ENCODE peak calls at places on chromosomes 13 and 19, in seven cellular contexts. D, B, Z, M, V, N and T are unnamed samples.

GRCh38 chr13:101529419-101529818 is 76.9 kb downstream of the ITGBL1 start:
- DNase-seq in B (no peak), D (no peak), N (peak; percentile 88), M (no peak), V (peak; percentile 37), Z (no peak), T (no peak)

GRCh38 chr13:45770886-45771285 is 68.8 kb downstream of the CBY2 start:
- DNase-seq in D (no peak), M (no peak), N (no peak), Z (no peak), V (no peak), B (no peak), T (no peak)

GRCh38 chr19:38893341-38893771 is 6.1 kb downstream of the SIRT2 start:
- DNase-seq in M (no peak), B (no peak), V (no peak), N (peak; percentile 11), Z (no peak), D (no peak), T (no peak)

GRCh38 chr19:31149306-31149975 is 199.8 kb downstream of the TSHZ3 start:
- DNase-seq in M (no peak), Z (no peak), V (no peak), N (no peak), D (no peak), B (no peak), T (no peak)

GRCh38 chr19:11323601-11324078 is 15.8 kb downstream of the RAB3D start:
- DNase-seq in M (no peak), D (no peak), B (no peak), V (no peak), N (no peak), Z (no peak), T (no peak)

GRCh38 chr19:49689133-49690072 is at the start of gene ADM5:
- DNase-seq in M (peak; percentile 80), N (no peak), D (peak; percentile 80), V (peak; percentile 50), B (peak; percentile 72), Z (peak; percentile 90), T (no peak)

GRCh38 chr13:45718992-45719391 is 16.9 kb downstream of the CBY2 start:
- DNase-seq in N (no peak), V (no peak), D (no peak), Z (no peak), B (no peak), M (no peak), T (no peak)

GRCh38 chr13:111845621-111846351 is 221.2 kb upstream of the SOX1 start:
- DNase-seq in D (no peak), M (no peak), Z (no peak), B (no peak), V (no peak), N (no peak), T (no peak)

GRCh38 chr13:100301418-100301817 is 212.5 kb downstream of the PCCA start:
- DNase-seq in B (no peak), M (no peak), V (no peak), D (peak; percentile 22), Z (no peak), N (peak; percentile 6), T (no peak)

GRCh38 chr13:69226427-69226826 is 881.2 kb upstream of the ATXN8OS start:
- DNase-seq in N (no peak), B (no peak), D (no peak), Z (no peak), V (no peak), M (no peak), T (no peak)

GRCh38 chr19:5829567-5830315 is 9.8 kb downstream of the FUT6 start:
- DNase-seq in V (no peak), D (no peak), N (no peak), B (no peak), M (no peak), Z (no peak), T (peak; percentile 71)

GRCh38 chr19:5828661-5829566 is 10.6 kb downstream of the FUT6 start:
- DNase-seq in D (peak; percentile 50), B (no peak), M (no peak), N (no peak), Z (no peak), V (no peak), T (peak; percentile 71)

GRCh38 chr19:5826531-5827341 is 12.8 kb downstream of the FUT6 start:
- DNase-seq in M (peak; percentile 89), B (no peak), Z (peak; percentile 86), V (peak; percentile 49), N (peak; percentile 23), D (peak; percentile 94), T (peak; percentile 70)

GRCh38 chr19:5827891-5828660 is 11.4 kb downstream of the FUT6 start:
- DNase-seq in Z (peak; percentile 86), D (peak; percentile 88), V (peak; percentile 81), B (peak; percentile 69), M (peak; percentile 96), N (peak; percentile 87), T (peak; percentile 83)

DNA sequence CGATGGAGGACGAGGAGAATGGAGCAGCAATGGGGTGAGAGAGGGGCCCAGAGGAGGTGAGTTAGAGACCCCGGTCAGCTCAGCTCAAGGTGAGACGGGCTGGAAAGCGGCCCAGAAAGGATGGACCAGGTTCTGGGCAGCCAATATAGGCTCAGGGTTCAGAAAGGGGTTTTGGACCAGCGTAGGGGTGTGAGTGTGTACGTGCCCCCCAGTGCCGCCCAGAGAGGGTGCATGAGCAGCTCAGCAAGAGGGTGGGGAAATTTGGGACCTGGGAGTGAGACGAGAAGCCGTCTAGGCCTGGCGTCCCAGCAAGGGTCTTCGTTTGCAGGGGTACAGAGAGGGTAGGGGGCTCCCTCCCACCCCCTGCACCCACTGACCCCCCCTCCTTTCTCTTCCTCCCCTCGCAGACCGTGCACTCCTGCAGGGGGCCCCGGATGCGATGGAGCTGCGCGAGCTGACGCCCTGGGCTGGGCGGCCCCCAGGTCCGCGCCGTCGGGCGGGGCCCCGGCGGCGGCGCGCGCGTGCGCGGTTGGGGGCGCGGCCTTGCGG is 12.1 kb downstream of the FUT6 start:
- DNase-seq in N (no peak), B (no peak), D (no peak), V (no peak), M (no peak), Z (peak; percentile 68), T (peak; percentile 71)
- H3K4me3 ChIP-seq in N (peak overlapping the region; percentile 56), B (no peak overlapping the region), D (no peak overlapping the region), V (peak overlapping the region; percentile 20), M (peak overlapping the region; percentile 63), Z (no peak overlapping the region), T (peak overlapping the region; percentile 75)

GRCh38 chr19:10113592-10113963 is 2.1 kb downstream of the P2RY11 start:
- DNase-seq in D (no peak), N (peak; percentile 10), Z (peak; percentile 62), B (no peak), M (peak; percentile 65), V (no peak), T (no peak)
- TF ChIP-seq CTCF in D (no peak), N (no peak), Z (no peak), B (no peak), M (no peak), V (no peak), T (no peak)

GRCh38 chr13:113531041-113531873 is 40.7 kb upstream of the DCUN1D2 start:
- DNase-seq in D (no peak), M (peak; percentile 52), V (no peak), B (peak; percentile 24), Z (no peak), N (no peak), T (no peak)

GRCh38 chr13:113532156-113532806 is 41.8 kb upstream of the DCUN1D2 start:
- DNase-seq in N (peak; percentile 36), Z (no peak), V (no peak), B (no peak), D (no peak), M (peak; percentile 43), T (no peak)

GRCh38 chr13:113535381-113535781 is 44.9 kb upstream of the DCUN1D2 start:
- DNase-seq in V (no peak), B (no peak), N (no peak), M (peak; percentile 20), D (no peak), Z (no peak), T (no peak)

GRCh38 chr13:113534236-113534860 is 43.8 kb upstream of the DCUN1D2 start:
- DNase-seq in B (no peak), N (no peak), Z (no peak), M (peak; percentile 21), V (no peak), D (no peak), T (no peak)

GRCh38 chr13:113533441-113533840 is 42.9 kb upstream of the DCUN1D2 start:
- DNase-seq in V (no peak), D (no peak), Z (no peak), M (peak; percentile 38), N (no peak), B (no peak), T (no peak)
- H3K4me3 ChIP-seq in V (no peak overlapping the region), D (no peak overlapping the region), Z (no peak overlapping the region), M (no peak overlapping the region), N (no peak overlapping the region), B (no peak overlapping the region), T (no peak overlapping the region)

GRCh38 chr19:46716013-46716671 is 772 bp downstream of the PRKD2 start:
- DNase-seq in M (no peak), B (no peak), D (peak; percentile 51), V (no peak), N (no peak), Z (peak; percentile 73), T (peak; percentile 75)
- TF ChIP-seq CTCF in M (peak; percentile 14), B (no peak), D (no peak), V (no peak), N (no peak), Z (no peak), T (no peak)

GRCh38 chr13:40496035-40496810 is 170.2 kb downstream of the FOXO1 start:
- DNase-seq in Z (no peak), N (no peak), D (no peak), V (no peak), M (no peak), B (no peak), T (no peak)

GRCh38 chr13:40495620-40496001 is 170.8 kb downstream of the FOXO1 start:
- DNase-seq in D (no peak), M (no peak), N (no peak), B (no peak), V (no peak), Z (no peak), T (no peak)

GRCh38 chr13:40494513-40494912 is 171.9 kb downstream of the FOXO1 start:
- DNase-seq in B (no peak), N (peak; percentile 48), D (no peak), V (no peak), M (no peak), Z (no peak), T (no peak)

GRCh38 chr13:40492511-40492910 is 173.9 kb downstream of the FOXO1 start:
- DNase-seq in M (no peak), B (no peak), Z (no peak), V (no peak), N (no peak), D (no peak), T (no peak)

GRCh38 chr13:40494932-40495619 is 171.4 kb downstream of the FOXO1 start:
- DNase-seq in M (no peak), Z (no peak), V (no peak), B (no peak), N (no peak), D (no peak), T (no peak)
- H3K4me3 ChIP-seq in M (no peak overlapping the region), Z (no peak overlapping the region), V (no peak overlapping the region), B (no peak overlapping the region), N (no peak overlapping the region), D (no peak overlapping the region), T (no peak overlapping the region)

GRCh38 chr13:30165791-30166190 is 141.6 kb downstream of the KATNAL1 start:
- DNase-seq in N (peak; percentile 50), M (no peak), V (no peak), B (no peak), Z (no peak), D (no peak), T (no peak)
- TF ChIP-seq CTCF in N (no peak), M (no peak), V (no peak), B (peak; percentile 54), Z (no peak), D (no peak), T (no peak)